ENCODE peak calls at places on chromosomes 6 and 20, in five cellular contexts. D is HCT116; X is sigmoid colon; J is MG63; Q is CD4-positive, alpha-beta memory T cell. V is an unnamed sample.

GRCh38 chr6:149891259-149891658 is 6.7 kb downstream of the RAET1E start:
- DNase-seq in Q (no peak), J (no peak), X (no peak), D (no peak), V (no peak)

GRCh38 chr6:21423106-21423854 is 170.3 kb upstream of the SOX4 start:
- DNase-seq in J (no peak), X (no peak), D (no peak), Q (no peak), V (no peak)

GRCh38 chr6:136568129-136568528 is 17.9 kb upstream of the MAP7 start:
- DNase-seq in D (no peak), Q (no peak), J (no peak), X (no peak), V (no peak)

GRCh38 chr20:23926941-23927872 is 47.7 kb upstream of the CST5 start:
- DNase-seq in X (no peak), Q (no peak), J (peak; percentile 9), D (no peak), V (no peak)

GRCh38 chr6:140340795-140341194 is 966.3 kb upstream of the CITED2 start:
- DNase-seq in X (no peak), J (no peak), D (no peak), Q (no peak), V (no peak)

GRCh38 chr6:168188974-168189678 is 110.1 kb upstream of the FRMD1 start:
- DNase-seq in D (no peak), J (no peak), Q (no peak), X (peak; percentile 50), V (no peak)

GRCh38 chr20:17878912-17879602 is 89.5 kb downstream of the SNX5 start:
- DNase-seq in X (peak; percentile 27), D (no peak), Q (no peak), J (no peak), V (no peak)

GRCh38 chr6:39553811-39554802 is 171.1 kb downstream of the KIF6 start:
- DNase-seq in Q (no peak), X (no peak), D (no peak), J (peak; percentile 84), V (no peak)

GRCh38 chr6:127585123-127585522 is 8.1 kb downstream of the C6orf58 start:
- DNase-seq in Q (no peak), J (no peak), D (no peak), X (no peak), V (no peak)

GRCh38 chr6:170279977-170280688 is 10.7 kb downstream of the DLL1 start:
- DNase-seq in D (no peak), J (peak; percentile 62), Q (peak; percentile 59), X (peak; percentile 76), V (peak; percentile 57)

GRCh38 chr6:147227770-147228320 is 23.6 kb downstream of the STXBP5 start:
- DNase-seq in X (no peak), D (no peak), Q (no peak), J (no peak), V (no peak)

GRCh38 chr6:13522639-13523038 is 35.2 kb upstream of the GFOD1 start:
- DNase-seq in D (no peak), X (no peak), Q (no peak), J (no peak), V (no peak)

GRCh38 chr6:33604941-33605854 is 15.9 kb upstream of the ITPR3 start:
- DNase-seq in J (no peak), X (no peak), Q (no peak), D (no peak), V (no peak)

GRCh38 chr6:170279426-170279825 is 11.5 kb downstream of the DLL1 start:
- DNase-seq in X (peak; percentile 10), J (no peak), D (no peak), Q (no peak), V (no peak)

GRCh38 chr6:140193269-140193668 is 818.8 kb upstream of the CITED2 start:
- DNase-seq in Q (no peak), D (no peak), X (no peak), J (no peak), V (no peak)

GRCh38 chr6:83467620-83468036 is 36.8 kb upstream of the ME1 start:
- DNase-seq in D (no peak), J (no peak), Q (no peak), X (peak; percentile 76), V (no peak)

GRCh38 chr6:43977404-43978111 is 149.7 kb downstream of the MRPL14 start:
- DNase-seq in Q (no peak), J (no peak), X (no peak), D (no peak), V (no peak)

GRCh38 chr20:3410464-3410863 is 3.0 kb upstream of the DNAAF9 start:
- DNase-seq in Q (no peak), J (no peak), D (no peak), X (no peak), V (no peak)

GRCh38 chr6:53032853-53033252 is 32.4 kb upstream of the FBXO9 start:
- DNase-seq in J (no peak), Q (no peak), X (no peak), D (no peak), V (no peak)

GRCh38 chr6:20034408-20034769 is 177.9 kb downstream of the MBOAT1 start:
- DNase-seq in X (no peak), J (no peak), D (no peak), Q (no peak), V (no peak)

GRCh38 chr6:44061375-44062104 is 65.7 kb downstream of the MRPL14 start:
- DNase-seq in J (peak; percentile 72), D (no peak), X (no peak), Q (no peak), V (no peak)

GRCh38 chr6:74871757-74872156 is 334.1 kb downstream of the COL12A1 start:
- DNase-seq in X (no peak), D (no peak), J (no peak), Q (no peak), V (no peak)

GRCh38 chr6:147063469-147064031 is 140.7 kb upstream of the STXBP5 start:
- DNase-seq in J (peak; percentile 49), X (no peak), Q (no peak), D (peak; percentile 64), V (no peak)

GRCh38 chr6:117498159-117498558 is 15.7 kb downstream of the DCBLD1 start:
- DNase-seq in J (no peak), X (no peak), D (no peak), Q (no peak), V (no peak)

GRCh38 chr6:164414695-164415094 is 894.7 kb downstream of the C6orf118 start:
- DNase-seq in J (no peak), X (no peak), D (no peak), Q (no peak), V (no peak)

GRCh38 chr6:56686429-56686828 is 43.7 kb upstream of the DST start:
- DNase-seq in J (no peak), X (no peak), D (no peak), Q (no peak), V (no peak)

GRCh38 chr6:56685994-56686393 is 43.3 kb upstream of the DST start:
- DNase-seq in X (no peak), Q (no peak), J (no peak), D (no peak), V (no peak)

GRCh38 chr6:56684342-56685101 is 41.8 kb upstream of the DST start:
- DNase-seq in X (no peak), Q (no peak), J (no peak), D (no peak), V (no peak)

GRCh38 chr6:56683882-56684281 is 41.2 kb upstream of the DST start:
- DNase-seq in Q (no peak), D (no peak), X (no peak), J (peak; percentile 66), V (no peak)

GRCh38 chr6:56685102-56685733 is 42.5 kb upstream of the DST start:
- DNase-seq in D (no peak), X (no peak), Q (no peak), J (no peak), V (no peak)
- H3K9me3 ChIP-seq in D (no peaks in the 10 kb centered on the region), X (no peaks in the 10 kb centered on the region), Q (no peaks in the 10 kb centered on the region), J (no peaks in the 10 kb centered on the region), V (no peaks in the 10 kb centered on the region)

GRCh38 chr20:48006036-48006833 is 221.0 kb upstream of the SULF2 start:
- DNase-seq in Q (no peak), J (peak; percentile 65), X (no peak), D (no peak), V (no peak)
- H3K9me3 ChIP-seq in Q (no peaks in the 10 kb centered on the region), J (peaks cover 36% of the 10 kb centered on the region), X (no peaks in the 10 kb centered on the region), D (peaks cover 9% of the 10 kb centered on the region), V (no peaks in the 10 kb centered on the region)

GRCh38 chr6:9659848-9660247 is 755.0 kb downstream of the TFAP2A start:
- DNase-seq in Q (no peak), J (no peak), X (no peak), D (no peak), V (no peak)
- H3K9me3 ChIP-seq in Q (no peaks in the 10 kb centered on the region), J (no peaks in the 10 kb centered on the region), X (no peaks in the 10 kb centered on the region), D (no peaks in the 10 kb centered on the region), V (no peaks in the 10 kb centered on the region)

DNA sequence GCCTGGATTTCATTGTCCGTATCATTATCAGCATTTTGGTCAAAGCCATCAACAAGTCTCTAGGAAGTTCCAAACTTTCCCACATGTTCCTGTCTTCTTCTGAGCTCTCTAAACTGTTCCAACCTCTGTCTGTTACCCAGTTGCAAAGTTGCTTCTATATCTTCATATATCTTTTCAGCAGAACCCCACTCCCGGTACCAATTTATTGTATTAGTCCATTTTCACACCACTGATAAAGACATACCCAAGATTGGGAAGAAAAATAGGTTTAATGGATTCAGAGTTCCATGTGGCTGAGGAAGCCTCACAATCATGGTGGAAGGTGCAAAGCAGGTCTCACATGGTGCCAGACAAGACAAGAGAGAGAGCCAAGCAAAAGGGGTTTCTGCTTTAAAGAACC is 293.2 kb downstream of the EPM2A start:
- DNase-seq in J (no peak), D (no peak), Q (no peak), X (no peak), V (no peak)
- H3K9me3 ChIP-seq in J (peaks cover 9% of the 10 kb centered on the region), D (peaks cover 3% of the 10 kb centered on the region), Q (no peaks in the 10 kb centered on the region), X (peaks cover 3% of the 10 kb centered on the region), V (peaks cover 17% of the 10 kb centered on the region)

GRCh38 chr6:100462396-100462795 is 2.3 kb downstream of the SIM1 start:
- DNase-seq in Q (no peak), X (no peak), D (no peak), J (no peak), V (no peak)
- H3K9me3 ChIP-seq in Q (no peaks in the 10 kb centered on the region), X (no peaks in the 10 kb centered on the region), D (no peaks in the 10 kb centered on the region), J (peaks cover 4% of the 10 kb centered on the region), V (peaks cover 48% of the 10 kb centered on the region)

V was measured in CD4-positive, alpha-beta T cell.